ENCODE peak calls at places on chromosomes 1 and 21, in five cellular contexts. T is heart left ventricle, W is left ventricle myocardium inferior, G is brain microvascular endothelial cell, A is cardiac muscle cell. P is an unnamed sample.

GRCh38 chr1:4090976-4091660 is 191.0 kb upstream of the C1orf174 start:
- DNase-seq in G (no peak), T (no peak), W (no peak), A (no peak), P (no peak)

GRCh38 chr1:206769331-206769731 is 1.2 kb upstream of the IL19 start:
- DNase-seq in W (no peak), A (no peak), T (no peak), G (no peak), P (no peak)

GRCh38 chr1:60073605-60074278 is at the start of gene C1orf87:
- DNase-seq in G (no peak), A (no peak), W (no peak), T (no peak), P (peak; percentile 15)

GRCh38 chr1:88509369-88509768 is 174.7 kb upstream of the PKN2 start:
- DNase-seq in G (no peak), A (peak; percentile 10), W (no peak), T (no peak), P (no peak)

GRCh38 chr1:201173736-201174135 is 16.9 kb upstream of the IGFN1 start:
- DNase-seq in W (no peak), G (no peak), T (no peak), A (no peak), P (no peak)

GRCh38 chr21:36247316-36247715 is 72.7 kb upstream of the MORC3 start:
- DNase-seq in A (no peak), T (no peak), G (no peak), W (no peak), P (no peak)

GRCh38 chr1:107076846-107077245 is 20.4 kb downstream of the PRMT6 start:
- DNase-seq in A (peak; percentile 1), G (no peak), T (no peak), W (no peak), P (no peak)

GRCh38 chr1:1616045-1616821 is 933 bp downstream of the MIB2 start:
- DNase-seq in A (peak; percentile 50), T (peak; percentile 58), W (no peak), G (no peak), P (no peak)

GRCh38 chr1:147723691-147724323 is 36.6 kb downstream of the GJA5 start:
- DNase-seq in G (peak; percentile 12), T (peak; percentile 47), W (peak; percentile 34), A (peak; percentile 74), P (peak; percentile 36)

GRCh38 chr1:197838836-197839235 is 63.6 kb upstream of the DENND1B start:
- DNase-seq in W (no peak), G (peak; percentile 74), T (no peak), A (peak; percentile 70), P (no peak)

DNA sequence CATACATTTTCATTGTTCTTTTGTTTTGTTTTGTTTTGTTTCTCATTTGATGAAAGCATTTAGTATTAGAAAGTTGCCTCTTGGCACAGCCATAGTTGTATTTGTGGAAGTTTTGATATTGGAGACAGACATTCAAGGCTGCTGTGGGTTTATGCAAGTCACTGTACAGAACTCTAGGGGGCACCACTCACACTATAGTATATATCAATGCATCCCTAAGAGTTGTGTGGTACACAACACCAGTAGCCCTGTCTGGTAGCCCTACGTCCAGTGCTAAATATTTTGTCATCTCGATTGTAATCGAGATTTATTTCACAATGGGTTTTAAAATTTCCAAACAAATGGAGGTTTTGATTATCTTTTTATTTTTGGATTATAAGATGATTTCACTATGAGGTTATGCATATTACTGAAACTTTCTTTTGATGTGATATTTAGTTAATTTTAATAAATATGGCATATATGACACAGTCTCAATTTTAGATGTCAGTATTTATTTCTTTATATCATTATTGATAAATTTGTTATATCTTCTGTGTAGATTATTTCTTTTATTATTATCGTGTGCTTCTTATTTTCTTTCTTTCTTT is 112.2 kb downstream of the NR5A2 start:
- DNase-seq in T (no peak), W (no peak), G (peak; percentile 61), A (peak; percentile 76), P (peak; percentile 30)
- TF ChIP-seq CTCF in T (peak; percentile 54), W (peak; percentile 71), G (peak; percentile 81), A (peak; percentile 71), P (no peak)

DNA sequence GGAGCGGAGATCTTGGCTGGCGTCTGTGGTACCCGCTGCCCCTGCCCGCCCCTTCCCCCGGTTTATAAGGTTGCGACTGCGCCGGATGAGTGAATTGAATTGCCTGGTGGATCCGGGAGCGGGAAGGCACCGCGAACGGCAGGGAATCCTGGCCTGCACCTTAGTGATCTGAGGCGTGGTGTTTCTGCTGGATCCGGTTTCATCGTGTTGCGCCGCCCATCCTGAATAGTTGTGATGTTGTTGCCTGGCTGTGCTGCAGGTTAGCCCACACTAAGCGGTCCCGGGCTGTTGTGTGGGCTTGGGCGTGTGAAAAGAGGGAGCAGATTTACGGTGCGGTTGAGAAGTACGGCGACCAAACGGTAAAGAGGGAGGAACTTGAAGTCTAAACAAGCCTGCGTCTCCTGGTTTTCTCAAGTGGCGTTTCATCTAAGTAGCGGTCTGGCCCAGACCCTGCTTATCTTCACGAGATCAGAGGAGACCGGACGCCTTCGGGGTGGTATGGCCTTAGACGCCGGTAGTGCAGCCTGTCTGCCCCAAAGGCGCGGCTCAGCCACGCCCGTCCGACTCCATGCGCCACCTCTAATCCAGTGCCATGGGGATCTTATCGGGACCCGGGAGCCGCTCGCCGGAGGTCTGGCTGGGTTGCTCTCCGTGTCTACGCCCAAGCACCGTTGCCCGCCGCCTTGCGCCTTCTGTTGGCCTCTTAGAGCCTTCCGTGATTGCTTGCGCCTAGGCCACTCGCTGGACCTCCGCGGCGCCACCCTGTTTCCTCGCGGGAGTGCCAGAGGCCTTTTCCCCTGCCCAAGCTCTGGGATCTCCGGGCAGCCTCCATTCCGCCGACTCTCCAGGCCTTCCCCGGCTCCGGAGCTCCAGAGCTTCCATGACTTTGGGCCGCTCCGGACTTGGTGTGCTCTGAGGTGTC is 87.5 kb upstream of the RHOU start:
- DNase-seq in A (peak; percentile 71), W (peak; percentile 19), G (peak; percentile 6), T (no peak), P (peak; percentile 57)
- H3K27ac ChIP-seq in A (no peak overlapping the region), W (no peak overlapping the region), G (no peak overlapping the region), T (no peak overlapping the region), P (no peak overlapping the region)

GRCh38 chr1:151613275-151613867 is 1.5 kb downstream of the SNX27 start:
- DNase-seq in W (no peak), G (no peak), A (no peak), T (no peak), P (no peak)

GRCh38 chr1:151611832-151612505 is at the start of gene SNX27:
- DNase-seq in G (peak; percentile 92), W (peak; percentile 94), A (peak; percentile 96), T (peak; percentile 94), P (peak; percentile 97)

GRCh38 chr1:151610142-151610541 is 1.7 kb upstream of the SNX27 start:
- DNase-seq in T (no peak), A (no peak), W (no peak), G (no peak), P (no peak)

GRCh38 chr1:151611288-151611790 is 511 bp upstream of the SNX27 start:
- DNase-seq in A (peak; percentile 87), T (no peak), W (no peak), G (peak; percentile 34), P (peak; percentile 30)

DNA sequence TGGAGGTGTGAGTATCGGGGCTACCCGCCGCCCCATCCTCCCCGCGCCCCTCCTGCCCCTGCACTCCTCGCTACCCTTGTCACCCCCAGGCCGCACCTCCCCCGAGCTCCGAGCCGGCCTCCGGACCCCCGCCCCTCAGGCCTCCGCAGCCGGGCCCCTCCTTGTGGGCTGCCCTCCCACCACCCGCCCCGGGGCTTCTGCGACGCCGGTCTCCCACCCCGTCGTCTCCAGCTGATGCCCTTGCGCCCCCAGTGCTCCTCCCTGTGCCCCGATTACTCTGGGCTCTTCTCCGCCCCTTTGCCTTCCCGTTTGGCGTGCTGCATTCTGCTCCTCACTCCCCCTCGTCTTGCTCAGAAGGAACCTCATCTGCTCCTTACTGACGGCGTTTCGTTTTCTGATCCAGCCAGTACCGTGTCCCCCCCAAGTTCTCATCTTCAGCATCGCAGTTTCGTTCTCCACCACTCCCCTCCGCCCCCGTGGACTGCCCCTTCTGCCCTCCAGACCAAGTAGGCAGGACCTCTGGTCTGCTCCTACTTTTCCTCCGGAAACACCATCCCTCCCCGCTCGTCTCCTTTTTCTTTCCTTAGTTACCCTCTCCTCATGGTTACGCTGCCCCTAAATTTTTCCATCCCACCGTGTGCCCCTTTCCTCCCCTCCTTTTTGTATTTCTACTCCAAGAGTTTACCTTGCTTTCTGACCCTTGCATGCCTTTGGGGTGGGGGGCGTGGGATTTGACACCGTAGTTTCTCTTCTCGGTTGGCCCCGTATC is 840 bp downstream of the SNX27 start:
- DNase-seq in A (no peak), W (peak; percentile 22), G (no peak), T (peak; percentile 42), P (peak; percentile 55)
- TF ChIP-seq CTCF in A (no peak), W (no peak), G (no peak), T (no peak), P (no peak)

DNA sequence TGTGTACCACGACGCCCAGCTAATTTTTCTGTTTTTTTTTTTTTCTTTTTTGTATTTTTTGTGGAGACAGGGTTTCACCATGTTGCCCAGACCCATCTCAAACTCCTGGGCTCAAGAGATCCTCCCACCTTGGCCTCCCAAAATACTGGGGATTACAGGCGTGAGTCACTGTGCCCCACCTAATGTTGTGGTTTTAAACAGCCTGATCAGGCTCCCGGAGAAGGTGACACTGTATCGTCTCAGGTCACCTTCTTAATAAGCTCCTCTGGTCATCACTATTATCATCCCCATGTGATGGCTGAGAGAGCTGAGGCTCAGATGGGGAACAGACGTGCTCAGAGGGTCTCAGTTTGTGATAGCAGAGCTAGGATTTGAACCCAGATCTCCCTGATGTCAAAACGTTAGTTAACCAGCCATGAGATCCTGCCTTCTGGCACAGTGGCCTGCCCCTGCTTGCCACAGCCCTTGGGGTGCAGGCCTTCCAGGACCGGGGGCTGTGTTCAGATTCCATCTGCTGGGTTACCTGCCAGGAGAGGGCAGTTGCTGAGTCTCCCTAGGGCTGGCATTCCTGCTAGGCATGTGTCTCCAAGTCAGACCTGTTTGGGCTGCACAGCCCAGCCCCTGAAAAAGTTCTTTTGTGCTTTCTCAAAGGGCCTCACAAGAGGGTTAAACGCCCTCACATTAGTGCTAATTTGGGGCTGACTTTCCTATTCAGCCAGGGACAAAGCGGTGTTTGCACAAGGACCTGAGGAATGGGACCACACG is 32.7 kb upstream of the GRHL3 start:
- DNase-seq in A (no peak), T (no peak), W (no peak), G (no peak), P (no peak)
- H3K27ac ChIP-seq in A (no peak overlapping the region), T (no peak overlapping the region), W (no peak overlapping the region), G (no peak overlapping the region), P (no peak overlapping the region)

DNA sequence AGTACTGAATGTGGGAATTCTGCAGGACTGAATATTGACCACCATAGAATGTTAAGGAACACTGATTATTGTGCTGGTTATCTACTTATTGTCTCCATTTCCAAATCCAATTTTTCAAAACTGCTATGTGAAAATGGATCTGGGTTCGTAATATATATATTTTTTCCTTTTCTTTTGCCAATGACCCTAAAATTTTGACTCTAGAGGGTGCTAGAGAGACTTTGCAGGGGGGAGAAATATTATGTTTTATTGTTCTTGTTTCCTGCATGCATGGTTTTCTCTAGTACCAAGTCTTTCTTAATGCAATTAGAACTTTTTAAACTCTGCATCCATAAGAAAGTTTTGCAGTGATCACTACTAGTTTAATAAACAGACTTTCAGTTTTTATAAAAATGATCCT is 1256.9 kb downstream of the BRINP3 start:
- DNase-seq in W (no peak), G (no peak), A (no peak), T (no peak), P (no peak)
- TF ChIP-seq CTCF in W (no peak), G (peak; percentile 47), A (peak; percentile 20), T (no peak), P (no peak)

GRCh38 chr1:213982515-213982813 is 5.3 kb upstream of the PROX1 start:
- DNase-seq in T (no peak), A (no peak), G (no peak), W (no peak), P (no peak)
- H3K27ac ChIP-seq in T (no peak overlapping the region), A (no peak overlapping the region), G (no peak overlapping the region), W (no peak overlapping the region), P (no peak overlapping the region)

P was measured in testis.